ENCODE peak calls at places on chromosomes 16 and 17, in nine cellular contexts. F, D, W, M, O, K, Q, P and Y are unnamed samples. For H3K27me3, the result is how much of the 10 kb centered on the place peaks cover.

GRCh38 chr16:64240586-64240985 is 881.3 kb downstream of the CDH11 start:
- DNase-seq in F (no peak), D (no peak), W (no peak), M (no peak), O (no peak), K (no peak), Q (no peak), P (no peak), Y (no peak)

GRCh38 chr17:1592751-1593629 is 30.4 kb upstream of the PITPNA start:
- DNase-seq in F (no peak), D (no peak), W (no peak), M (no peak), O (peak), K (no peak), Q (no peak), P (peak), Y (peak)

GRCh38 chr17:33640629-33641028 is 347.5 kb upstream of the ASIC2 start:
- DNase-seq in F (no peak), D (no peak), W (no peak), M (no peak), O (no peak), K (no peak), Q (no peak), P (no peak), Y (peak)

GRCh38 chr17:49707246-49707607 is 537 bp downstream of the SLC35B1 start:
- DNase-seq in F (no peak), D (no peak), W (no peak), M (no peak), O (no peak), K (no peak), Q (no peak), P (no peak), Y (peak)

GRCh38 chr17:31491794-31492171 is 100.3 kb downstream of the RAB11FIP4 start:
- DNase-seq in F (no peak), D (no peak), W (no peak), M (no peak), O (no peak), K (no peak), Q (no peak), P (no peak), Y (no peak)

GRCh38 chr17:2423271-2423670 is 22.4 kb upstream of the MNT start:
- DNase-seq in F (no peak), D (no peak), W (no peak), M (no peak), O (no peak), K (no peak), Q (no peak), P (no peak), Y (no peak)

GRCh38 chr16:69138608-69139007 is 6.2 kb downstream of the UTP4 start:
- DNase-seq in F (no peak), D (no peak), W (no peak), M (no peak), O (no peak), K (no peak), Q (no peak), P (no peak), Y (no peak)

GRCh38 chr16:28180660-28181556 is 30.9 kb downstream of the XPO6 start:
- DNase-seq in F (peak), D (no peak), W (no peak), M (no peak), O (no peak), K (no peak), Q (no peak), P (no peak), Y (no peak)

GRCh38 chr17:28735242-28735722 is 6.7 kb downstream of the NEK8 start:
- DNase-seq in F (no peak), D (no peak), W (no peak), M (no peak), O (no peak), K (no peak), Q (no peak), P (no peak), Y (no peak)

GRCh38 chr17:33052856-33053255 is 61.2 kb downstream of the SPACA3 start:
- DNase-seq in F (no peak), D (no peak), W (no peak), M (no peak), O (no peak), K (no peak), Q (no peak), P (no peak), Y (no peak)

GRCh38 chr17:51813166-51813783 is 345.2 kb downstream of the CA10 start:
- DNase-seq in F (no peak), D (no peak), W (no peak), M (no peak), O (no peak), K (peak), Q (no peak), P (no peak), Y (no peak)

GRCh38 chr17:38577244-38577643 is 28.5 kb downstream of the SRCIN1 start:
- DNase-seq in F (no peak), D (no peak), W (no peak), M (no peak), O (no peak), K (no peak), Q (no peak), P (no peak), Y (peak)
- H3K27me3 ChIP-seq in F (under half), D (under half), W (under half), M (under half), O (under half), K (half or more), Q (under half), P (half or more), Y (half or more)

DNA sequence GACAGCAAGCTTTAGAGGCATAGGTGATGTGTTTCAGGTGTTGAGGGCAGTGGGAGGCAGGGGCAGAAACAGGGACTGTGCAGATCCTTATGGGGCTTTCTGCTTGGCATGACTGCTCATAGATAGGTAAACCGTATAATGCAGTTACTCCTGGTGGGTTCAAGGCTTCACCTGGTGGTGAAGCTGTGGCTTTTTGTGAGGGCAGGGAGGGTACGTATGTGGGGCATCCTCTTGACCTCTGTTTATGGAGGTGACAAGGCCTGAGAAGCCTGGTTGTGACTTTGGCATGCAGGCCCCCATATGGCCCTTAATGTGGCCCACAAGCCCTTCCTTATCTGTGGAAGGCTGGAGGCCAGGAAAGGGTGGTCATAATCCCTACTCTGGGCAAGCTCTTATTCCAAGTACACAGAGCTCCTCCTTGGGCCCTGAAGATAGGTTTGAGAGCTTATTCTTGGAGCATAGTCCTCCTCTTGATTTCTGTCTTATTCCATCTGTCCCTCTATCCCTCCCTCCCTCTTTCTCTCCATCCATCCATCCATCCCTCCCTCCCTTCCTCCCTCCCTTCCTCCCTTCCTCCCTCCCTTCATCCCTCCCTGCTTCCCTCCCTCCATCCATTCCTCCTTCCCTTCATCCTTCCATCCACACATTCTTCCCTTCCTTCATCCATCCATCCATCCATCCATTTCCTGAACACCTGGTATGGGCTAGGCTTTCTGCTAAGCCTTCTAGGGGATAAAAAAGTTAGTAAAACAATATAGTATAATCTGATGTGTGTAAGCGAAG is 1.3 kb upstream of the CCL16 start:
- DNase-seq in F (no peak), D (no peak), W (no peak), M (no peak), O (no peak), K (no peak), Q (no peak), P (no peak), Y (no peak)
- H3K27me3 ChIP-seq in F (under half), D (under half), W (under half), M (under half), O (under half), K (under half), Q (under half), P (under half), Y (under half)

GRCh38 chr16:85934210-85934609 is 35.2 kb downstream of the IRF8 start:
- DNase-seq in F (no peak), D (no peak), W (no peak), M (no peak), O (no peak), K (no peak), Q (no peak), P (no peak), Y (no peak)
- H3K27me3 ChIP-seq in F (under half), D (under half), W (under half), M (under half), O (under half), K (under half), Q (under half), P (under half), Y (under half)

GRCh38 chr17:67038861-67039365 is 5.4 kb upstream of the CACNG1 start:
- DNase-seq in F (no peak), D (no peak), W (no peak), M (no peak), O (no peak), K (no peak), Q (no peak), P (no peak), Y (no peak)
- H3K27me3 ChIP-seq in F (under half), D (under half), W (under half), M (under half), O (under half), K (under half), Q (under half), P (under half), Y (under half)